ENCODE peak calls at places on chromosome 2, in four cellular contexts. O is B cell, L is IMR-90, R is body of pancreas. H is an unnamed sample.

GRCh38 chr2:100730290-100730868 is 89.6 kb upstream of the NPAS2 start:
- DNase-seq in O (no peak), L (peak), R (peak), H (peak)

GRCh38 chr2:172985139-172985874 is 90.3 kb upstream of the MAP3K20 start:
- DNase-seq in O (no peak), L (peak), R (peak), H (peak)

GRCh38 chr2:145407-145806 is 99.1 kb upstream of the FAM110C start:
- DNase-seq in O (no peak), L (no peak), R (no peak), H (no peak)

GRCh38 chr2:12071343-12071742 is 324.9 kb downstream of the LPIN1 start:
- DNase-seq in O (no peak), L (no peak), R (no peak), H (no peak)

GRCh38 chr2:95274291-95275150 is at the start of gene PROM2:
- DNase-seq in O (peak), L (no peak), R (peak), H (no peak)

GRCh38 chr2:46842876-46843275 is 72.7 kb downstream of the MCFD2 start:
- DNase-seq in O (no peak), L (no peak), R (peak), H (no peak)

GRCh38 chr2:241730679-241731293 is 3.6 kb upstream of the D2HGDH start:
- DNase-seq in O (no peak), L (no peak), R (no peak), H (peak)

GRCh38 chr2:43943809-43944452 is 51.9 kb downstream of the LRPPRC start:
- DNase-seq in O (no peak), L (peak), R (no peak), H (no peak)

GRCh38 chr2:237693281-237694039 is 66.1 kb downstream of the LRRFIP1 start:
- DNase-seq in O (peak), L (peak), R (no peak), H (peak)

GRCh38 chr2:96099861-96100798 is 16.2 kb downstream of the ADRA2B start:
- DNase-seq in O (no peak), L (no peak), R (peak), H (no peak)

GRCh38 chr2:16324971-16325612 is 340.5 kb downstream of the CYRIA start:
- DNase-seq in O (no peak), L (no peak), R (no peak), H (no peak)

GRCh38 chr2:6401301-6401700 is 464.4 kb downstream of the CMPK2 start:
- DNase-seq in O (no peak), L (peak), R (no peak), H (no peak)

GRCh38 chr2:224162122-224162521 is 123.0 kb upstream of the SERPINE2 start:
- DNase-seq in O (no peak), L (peak), R (no peak), H (no peak)

GRCh38 chr2:28631514-28632206 is 120.0 kb upstream of the PPP1CB start:
- DNase-seq in O (no peak), L (no peak), R (no peak), H (no peak)

GRCh38 chr2:181140414-181140813 is 160.0 kb downstream of the UBE2E3 start:
- DNase-seq in O (no peak), L (no peak), R (no peak), H (no peak)

GRCh38 chr2:144924827-144925226 is 404.9 kb upstream of the ZEB2 start:
- DNase-seq in O (no peak), L (no peak), R (no peak), H (no peak)

GRCh38 chr2:197804758-197805597 is 585 bp downstream of the PLCL1 start:
- DNase-seq in O (no peak), L (peak), R (peak), H (peak)

GRCh38 chr2:157194097-157194688 is 63.3 kb upstream of the GALNT5 start:
- DNase-seq in O (no peak), L (peak), R (peak), H (peak)

GRCh38 chr2:101679801-101680487 is 17.6 kb upstream of the MAP4K4 start:
- DNase-seq in O (no peak), L (no peak), R (no peak), H (no peak)

GRCh38 chr2:85410584-85411404 is 628 bp upstream of the CAPG start:
- DNase-seq in O (no peak), L (no peak), R (no peak), H (peak)

GRCh38 chr2:154638768-154639167 is 59.7 kb upstream of the KCNJ3 start:
- DNase-seq in O (no peak), L (no peak), R (no peak), H (no peak)

GRCh38 chr2:216829533-216829932 is 30.3 kb downstream of the TNP1 start:
- DNase-seq in O (no peak), L (peak), R (peak), H (no peak)

GRCh38 chr2:84906900-84907714 is 1.7 kb downstream of the TMSB10 start:
- DNase-seq in O (peak), L (peak), R (peak), H (peak)

GRCh38 chr2:190335225-190335559 is 8.2 kb upstream of the INPP1 start:
- DNase-seq in O (no peak), L (no peak), R (no peak), H (no peak)

GRCh38 chr2:455046-455705 is 167.3 kb upstream of the ALKAL2 start:
- DNase-seq in O (peak), L (no peak), R (no peak), H (peak)

GRCh38 chr2:236748385-236748784 is 178.8 kb downstream of the ACKR3 start:
- DNase-seq in O (no peak), L (no peak), R (peak), H (no peak)

GRCh38 chr2:25912851-25913695 is 34.8 kb upstream of the ASXL2 start:
- DNase-seq in O (no peak), L (peak), R (no peak), H (no peak)

GRCh38 chr2:126655066-126655465 is 892 bp upstream of the GYPC start:
- DNase-seq in O (no peak), L (peak), R (no peak), H (no peak)

GRCh38 chr2:45637440-45637839 is 14.0 kb upstream of the PRKCE start:
- DNase-seq in O (no peak), L (peak), R (peak), H (peak)

GRCh38 chr2:108270768-108271506 is 17.8 kb upstream of the SULT1C2 start:
- DNase-seq in O (no peak), L (no peak), R (no peak), H (no peak)
- TF ChIP-seq CTCF in O (no peak), L (no peak), R (no peak), H (no peak)

GRCh38 chr2:146413086-146413610 is 1431.7 kb upstream of the ACVR2A start:
- DNase-seq in O (no peak), L (no peak), R (no peak), H (no peak)

GRCh38 chr2:146414456-146414855 is 1430.4 kb upstream of the ACVR2A start:
- DNase-seq in O (no peak), L (no peak), R (no peak), H (no peak)

GRCh38 chr2:146417942-146418341 is 1426.9 kb upstream of the ACVR2A start:
- DNase-seq in O (no peak), L (no peak), R (no peak), H (no peak)

GRCh38 chr2:146415291-146415690 is 1429.5 kb upstream of the ACVR2A start:
- DNase-seq in O (no peak), L (no peak), R (no peak), H (no peak)

DNA sequence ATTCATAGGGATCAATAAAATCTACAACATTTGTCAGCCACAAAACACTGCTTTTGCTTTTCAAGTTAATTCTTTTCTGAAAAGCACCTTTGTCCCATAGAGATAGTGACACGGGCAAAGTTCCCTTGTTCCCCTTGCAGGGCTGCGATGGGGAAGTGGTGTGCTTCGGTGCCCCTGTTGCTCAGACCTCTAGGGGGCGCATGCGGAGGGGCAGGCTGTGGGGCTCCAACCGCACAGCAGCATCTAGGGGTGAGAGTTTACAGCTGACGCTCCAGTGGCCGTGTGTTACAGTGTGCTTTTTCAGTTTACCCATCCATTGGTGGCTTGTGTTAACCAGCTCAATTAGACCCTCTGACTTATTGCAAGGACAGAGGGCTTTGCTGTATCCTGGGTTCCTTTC is 1432.2 kb upstream of the ACVR2A start:
- DNase-seq in O (no peak), L (no peak), R (no peak), H (no peak)
- TF ChIP-seq CTCF in O (no peak), L (no peak), R (no peak), H (no peak)

GRCh38 chr2:120958623-120959366 is 223.1 kb downstream of the GLI2 start:
- DNase-seq in O (no peak), L (no peak), R (no peak), H (peak)
- TF ChIP-seq CTCF in O (no peak), L (peak), R (no peak), H (no peak)

DNA sequence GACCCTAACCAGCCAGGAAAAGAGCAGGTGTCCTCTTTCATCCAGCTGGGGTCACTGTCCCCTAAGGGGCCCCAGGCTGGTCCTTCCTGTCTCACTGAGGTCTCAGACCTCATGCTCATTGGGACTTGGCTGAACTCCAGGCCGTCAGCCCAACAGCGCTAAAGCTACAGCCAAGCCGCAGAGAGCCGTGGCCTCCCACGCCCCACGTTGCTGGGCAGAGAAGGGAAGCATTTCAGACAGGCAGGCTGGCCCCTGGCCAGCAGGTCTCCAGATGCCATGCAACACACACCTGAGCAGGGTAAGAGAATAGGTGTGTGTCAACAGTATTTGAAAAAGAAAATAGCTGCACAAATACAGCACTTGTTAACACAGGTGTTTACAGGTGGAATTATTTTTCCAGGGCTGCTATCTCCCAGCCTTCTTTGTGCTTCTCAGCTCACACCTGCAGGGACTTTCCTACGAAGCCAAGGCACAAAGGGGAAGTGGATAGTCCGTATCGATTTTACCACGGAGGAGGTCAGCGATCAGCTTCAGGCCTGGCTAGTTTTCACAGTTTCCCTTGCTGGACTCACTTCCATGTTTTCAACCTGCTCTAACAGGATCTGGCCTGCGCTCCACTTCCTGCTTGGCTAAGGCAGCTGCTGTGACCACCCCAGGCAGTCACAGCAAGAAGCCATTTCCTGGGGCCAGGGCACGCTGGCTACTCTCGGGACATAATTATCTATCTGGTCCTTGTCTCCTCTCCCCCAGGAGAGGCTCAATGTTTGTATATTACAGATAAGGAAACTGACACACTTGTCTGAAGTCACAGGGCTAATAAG is 156.1 kb upstream of the ID2 start:
- DNase-seq in O (no peak), L (peak), R (peak), H (no peak)
- TF ChIP-seq CTCF in O (no peak), L (no peak), R (peak), H (no peak)

GRCh38 chr2:78992807-78993517 is 32.5 kb upstream of the REG3G start:
- DNase-seq in O (no peak), L (no peak), R (peak), H (no peak)
- TF ChIP-seq CTCF in O (no peak), L (no peak), R (no peak), H (no peak)

DNA sequence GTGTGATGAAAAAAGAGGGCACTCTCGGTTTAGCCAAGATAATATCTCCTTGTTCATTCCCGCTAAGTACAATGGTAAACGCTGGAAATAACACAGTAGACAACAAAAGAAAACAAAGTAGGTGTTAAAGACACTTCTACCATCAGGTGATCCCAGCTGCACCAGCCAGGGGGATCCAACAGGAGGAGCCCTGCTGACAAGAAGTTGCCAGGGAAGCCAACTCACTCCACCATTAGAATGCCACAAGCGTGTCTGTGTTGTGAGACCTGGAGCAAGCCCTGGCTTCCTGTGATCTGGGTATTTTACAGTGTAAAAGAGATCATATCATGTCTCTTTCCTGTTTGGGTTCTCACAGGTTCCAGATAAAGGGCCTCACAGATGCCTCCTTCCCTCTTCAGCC is 117.0 kb downstream of the GRB14 start:
- DNase-seq in O (no peak), L (no peak), R (no peak), H (no peak)
- TF ChIP-seq CTCF in O (no peak), L (no peak), R (peak), H (no peak)

GRCh38 chr2:109351164-109351756 is 222.3 kb downstream of the SH3RF3 start:
- DNase-seq in O (peak), L (peak), R (peak), H (peak)
- TF ChIP-seq CTCF in O (no peak), L (no peak), R (no peak), H (no peak)

DNA sequence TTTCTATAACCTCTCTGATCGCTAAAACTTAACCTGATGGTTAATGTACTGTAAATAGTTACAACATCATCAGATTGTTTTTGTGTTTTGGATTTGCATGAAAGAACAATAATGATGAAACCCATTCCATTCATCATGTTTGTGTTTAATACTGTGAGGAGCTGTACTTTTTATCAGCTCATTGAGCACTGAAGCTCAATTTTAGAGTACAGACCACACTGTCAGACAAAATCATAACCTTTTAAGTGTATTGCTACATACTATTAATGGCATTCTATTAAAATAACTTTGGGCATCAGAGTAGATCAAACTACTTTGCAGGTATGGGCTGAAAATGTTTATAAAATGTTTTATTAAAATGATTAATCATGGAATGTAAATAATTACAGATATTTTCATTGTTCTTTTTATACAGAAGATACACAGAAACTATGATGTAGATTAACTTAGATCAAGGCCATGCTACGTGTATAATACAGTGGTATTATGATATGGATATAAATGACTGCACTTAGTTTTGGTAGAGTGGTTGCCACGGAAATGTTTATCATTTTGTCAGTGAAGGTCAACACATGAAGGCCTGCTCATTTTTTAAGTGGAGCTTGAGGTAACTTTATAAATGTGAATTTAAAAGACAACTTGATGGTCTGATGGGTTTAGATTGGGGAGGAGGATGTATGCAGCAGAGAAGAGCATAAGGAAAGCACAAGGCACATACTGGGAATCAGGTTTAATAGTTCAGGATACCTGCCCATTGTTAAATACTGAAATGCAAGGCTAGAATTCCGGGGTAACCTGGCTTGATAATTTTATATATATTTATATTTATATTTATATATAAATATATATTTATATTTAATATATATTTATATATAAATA is 14.5 kb upstream of the BBS5 start:
- DNase-seq in O (no peak), L (no peak), R (no peak), H (no peak)
- TF ChIP-seq CTCF in O (no peak), L (no peak), R (no peak), H (no peak)

H was measured in activated CD8-positive, alpha-beta T cell treated with anti-CD3 and anti-CD28 coated beads for 36 hours.